ENCODE peak calls at places on chromosomes 4 and X, in seven cellular contexts. N is Caki2, V is AG20443, O is SK-N-SH, D is NCI-H1436, H is choroid plexus epithelial cell, L is RKO. G is an unnamed sample.

GRCh38 chrX:7606253-7606652 is 236.7 kb upstream of the VCX start:
- DNase-seq in L (no peak), H (no peak), N (no peak), O (no peak), V (no peak), D (no peak), G (no peak)

GRCh38 chr4:147590249-147590920 is 26.8 kb upstream of the TMEM184C start:
- DNase-seq in H (peak), L (peak), N (peak), V (peak), D (no peak), O (peak), G (peak)

GRCh38 chrX:136126371-136126770 is 21.0 kb upstream of the FHL1 start:
- DNase-seq in V (no peak), O (no peak), L (no peak), H (no peak), D (no peak), N (no peak), G (no peak)

GRCh38 chrX:49203536-49203935 is 3.5 kb upstream of the SYP start:
- DNase-seq in V (no peak), L (no peak), N (no peak), D (no peak), H (no peak), O (no peak), G (no peak)

GRCh38 chrX:65637335-65637734 is 30.1 kb upstream of the MSN start:
- DNase-seq in V (no peak), D (no peak), N (no peak), L (no peak), O (no peak), H (no peak), G (no peak)

GRCh38 chr4:149113804-149114430 is 671.7 kb upstream of the NR3C2 start:
- DNase-seq in N (peak), O (no peak), L (no peak), V (peak), H (peak), D (no peak), G (no peak)

GRCh38 chrX:12950851-12951589 is 23.9 kb upstream of the TMSB4X start:
- DNase-seq in O (peak), H (peak), D (peak), N (no peak), L (no peak), V (no peak), G (no peak)

GRCh38 chr4:181007751-181008150 is 1235.5 kb upstream of the TENM3 start:
- DNase-seq in O (no peak), H (peak), L (no peak), V (no peak), N (peak), D (no peak), G (no peak)

GRCh38 chrX:35787867-35788266 is 10.3 kb upstream of the MAGEB16 start:
- DNase-seq in O (no peak), V (no peak), N (no peak), L (no peak), D (no peak), H (no peak), G (no peak)

G was measured in pulmonary artery endothelial cell.